ENCODE peak calls at places on chromosomes 1 and 21, in five cellular contexts. I is effector memory CD8-positive, alpha-beta T cell; O is stimulated activated CD4-positive, alpha-beta T cell treated with anti-CD3 and anti-CD28 coated beads, TNF-alpha, amount 100 ng/mL, for 4 hours; T is GM04504; D is pancreas. U is an unnamed sample.

GRCh38 chr1:240683576-240683975 is 71.6 kb upstream of the GREM2 start:
- DNase-seq in D (peak; percentile 15), T (peak; percentile 80), O (no peak), I (no peak), U (no peak)

GRCh38 chr1:44571712-44572571 is 102.3 kb downstream of the TMEM53 start:
- DNase-seq in D (no peak), O (no peak), T (no peak), I (peak; percentile 16), U (no peak)

GRCh38 chr21:41616063-41616591 is 108.2 kb upstream of the TMPRSS2 start:
- DNase-seq in I (no peak), T (peak; percentile 93), D (no peak), O (no peak), U (no peak)

GRCh38 chr1:20343149-20343936 is 52.7 kb downstream of the VWA5B1 start:
- DNase-seq in I (no peak), T (no peak), D (no peak), O (no peak), U (no peak)

GRCh38 chr21:33109574-33110339 is 39.8 kb downstream of the OLIG1 start:
- DNase-seq in D (no peak), O (no peak), I (no peak), T (no peak), U (no peak)

GRCh38 chr1:57024855-57025254 is 59.0 kb upstream of the C8B start:
- DNase-seq in I (no peak), D (no peak), O (no peak), T (no peak), U (no peak)

GRCh38 chr1:22281521-22282241 is 138.8 kb upstream of the WNT4 start:
- DNase-seq in O (no peak), D (no peak), I (no peak), T (no peak), U (no peak)

GRCh38 chr1:234750922-234751595 is 141.1 kb upstream of the IRF2BP2 start:
- DNase-seq in O (no peak), T (no peak), I (no peak), D (peak; percentile 80), U (no peak)

GRCh38 chr1:17441265-17441992 is 2.0 kb upstream of the RCC2 start:
- DNase-seq in O (no peak), D (no peak), I (no peak), T (no peak), U (no peak)

GRCh38 chr1:203534526-203534925 is 40.6 kb downstream of the OPTC start:
- DNase-seq in O (no peak), I (no peak), T (peak; percentile 89), D (no peak), U (no peak)

GRCh38 chr1:160625725-160626498 is 20.9 kb downstream of the SLAMF1 start:
- DNase-seq in T (no peak), D (no peak), O (no peak), I (no peak), U (no peak)

GRCh38 chr1:168341576-168341975 is 60.9 kb downstream of the TBX19 start:
- DNase-seq in I (no peak), T (no peak), D (no peak), O (no peak), U (no peak)

GRCh38 chr1:192951961-192952460 is 107.1 kb downstream of the UCHL5 start:
- DNase-seq in T (peak; percentile 56), I (no peak), D (no peak), O (no peak), U (no peak)

GRCh38 chr1:19814681-19815503 is at the start of gene RNF186:
- DNase-seq in T (no peak), D (peak; percentile 94), O (no peak), I (no peak), U (no peak)

GRCh38 chr1:6098303-6099215 is 52.9 kb downstream of the KCNAB2 start:
- DNase-seq in T (peak; percentile 76), D (no peak), O (no peak), I (no peak), U (no peak)

GRCh38 chr1:202106340-202107284 is 16.1 kb upstream of the GPR37L1 start:
- DNase-seq in D (peak; percentile 87), T (no peak), O (no peak), I (no peak), U (no peak)

GRCh38 chr1:181044449-181044966 is 10.7 kb downstream of the MR1 start:
- DNase-seq in D (peak; percentile 36), T (no peak), O (no peak), I (peak; percentile 29), U (peak; percentile 14)

GRCh38 chr1:244074559-244075171 is 23.6 kb downstream of the ZBTB18 start:
- DNase-seq in D (no peak), I (peak; percentile 63), O (no peak), T (no peak), U (peak; percentile 21)